ENCODE peak calls at places on chromosomes 4 and X, in ten cellular contexts. I, A, O, Z, L, E, P, K, C and W are unnamed samples.

GRCh38 chrX:64192040-64192439 is 13.5 kb downstream of the AMER1 start:
- DNase-seq in I (no peak), A (no peak), O (no peak), Z (no peak), L (no peak), E (no peak), P (no peak), K (no peak), C (no peak), W (no peak)

GRCh38 chr4:189304179-189304578 is 636.5 kb upstream of the FRG1 start:
- DNase-seq in I (no peak), A (no peak), O (peak; percentile 59), Z (no peak), L (no peak), E (no peak), P (no peak), K (no peak), C (no peak), W (no peak)

GRCh38 chrX:118496763-118497079 is 1.1 kb downstream of the DOCK11 start:
- DNase-seq in I (no peak), A (peak; percentile 21), O (no peak), Z (no peak), L (peak; percentile 27), E (no peak), P (no peak), K (no peak), C (no peak), W (no peak)

GRCh38 chrX:153592966-153593688 is 5.8 kb downstream of the CCNQ start:
- DNase-seq in I (no peak), A (no peak), O (no peak), Z (no peak), L (no peak), E (no peak), P (no peak), K (no peak), C (no peak), W (no peak)

GRCh38 chr4:173499568-173500535 is 30.2 kb downstream of the HAND2 start:
- DNase-seq in I (no peak), A (no peak), O (no peak), Z (no peak), L (no peak), E (no peak), P (no peak), K (peak; percentile 54), C (no peak), W (no peak)

GRCh38 chr4:188408244-188409067 is 269.2 kb downstream of the TRIML1 start:
- DNase-seq in I (no peak), A (no peak), O (peak; percentile 75), Z (no peak), L (peak; percentile 16), E (no peak), P (no peak), K (no peak), C (no peak), W (no peak)

GRCh38 chrX:28651186-28651585 is 63.9 kb downstream of the IL1RAPL1 start:
- DNase-seq in I (no peak), A (no peak), O (no peak), Z (no peak), L (no peak), E (no peak), P (no peak), K (no peak), C (peak; percentile 73), W (no peak)

GRCh38 chr4:139900964-139901376 is 235.4 kb downstream of the MGST2 start:
- DNase-seq in I (no peak), A (no peak), O (peak; percentile 48), Z (no peak), L (peak; percentile 59), E (no peak), P (no peak), K (no peak), C (peak; percentile 40), W (no peak)

GRCh38 chr4:173317003-173317402 is 17.2 kb downstream of the HMGB2 start:
- DNase-seq in I (peak; percentile 28), A (peak; percentile 53), O (no peak), Z (no peak), L (peak; percentile 29), E (no peak), P (no peak), K (peak; percentile 51), C (no peak), W (peak; percentile 29)

GRCh38 chrX:48573690-48574269 is 504 bp upstream of the RBM3 start:
- DNase-seq in I (no peak), A (no peak), O (no peak), Z (peak; percentile 61), L (no peak), E (no peak), P (no peak), K (no peak), C (no peak), W (no peak)

GRCh38 chr4:73698217-73698616 is 42.2 kb upstream of the CXCL8 start:
- DNase-seq in I (no peak), A (peak; percentile 7), O (peak; percentile 58), Z (peak; percentile 95), L (peak; percentile 63), E (no peak), P (no peak), K (no peak), C (peak; percentile 44), W (no peak)

GRCh38 chr4:8303485-8304281 is 34.1 kb downstream of the HTRA3 start:
- DNase-seq in I (peak; percentile 89), A (peak; percentile 41), O (peak; percentile 95), Z (peak; percentile 67), L (peak; percentile 99), E (peak; percentile 55), P (peak; percentile 62), K (no peak), C (peak; percentile 90), W (no peak)

GRCh38 chr4:175238827-175239517 is 320.8 kb downstream of the ADAM29 start:
- DNase-seq in I (peak; percentile 49), A (no peak), O (no peak), Z (no peak), L (no peak), E (no peak), P (no peak), K (no peak), C (peak; percentile 88), W (no peak)

GRCh38 chrX:104482757-104483156 is 83.2 kb upstream of the IL1RAPL2 start:
- DNase-seq in I (no peak), A (no peak), O (no peak), Z (no peak), L (peak; percentile 1), E (no peak), P (no peak), K (no peak), C (peak; percentile 15), W (no peak)

GRCh38 chrX:24839331-24839730 is 145.6 kb downstream of the POLA1 start:
- DNase-seq in I (no peak), A (no peak), O (no peak), Z (no peak), L (no peak), E (no peak), P (no peak), K (no peak), C (no peak), W (no peak)

GRCh38 chr4:102163404-102164140 is 181.7 kb downstream of the SLC39A8 start:
- DNase-seq in I (no peak), A (peak; percentile 2), O (no peak), Z (no peak), L (no peak), E (no peak), P (no peak), K (no peak), C (no peak), W (no peak)

GRCh38 chr4:102157984-102158383 is 187.3 kb downstream of the SLC39A8 start:
- DNase-seq in I (no peak), A (peak; percentile 50), O (no peak), Z (no peak), L (no peak), E (no peak), P (no peak), K (no peak), C (no peak), W (no peak)
- H3K4me2 ChIP-seq in I (no peak overlapping the region), A (no peak overlapping the region), O (no peak overlapping the region), Z (no peak overlapping the region), L (no peak overlapping the region), E (no peak overlapping the region), P (no peak overlapping the region), K (no peak overlapping the region), C (no peak overlapping the region), W (no peak overlapping the region)

GRCh38 chrX:41705042-41705441 is 16.3 kb downstream of the GPR34 start:
- DNase-seq in I (no peak), A (no peak), O (no peak), Z (no peak), L (no peak), E (no peak), P (no peak), K (no peak), C (no peak), W (no peak)
- H3K4me2 ChIP-seq in I (no peak overlapping the region), A (no peak overlapping the region), O (no peak overlapping the region), Z (no peak overlapping the region), L (no peak overlapping the region), E (no peak overlapping the region), P (no peak overlapping the region), K (no peak overlapping the region), C (no peak overlapping the region), W (no peak overlapping the region)

DNA sequence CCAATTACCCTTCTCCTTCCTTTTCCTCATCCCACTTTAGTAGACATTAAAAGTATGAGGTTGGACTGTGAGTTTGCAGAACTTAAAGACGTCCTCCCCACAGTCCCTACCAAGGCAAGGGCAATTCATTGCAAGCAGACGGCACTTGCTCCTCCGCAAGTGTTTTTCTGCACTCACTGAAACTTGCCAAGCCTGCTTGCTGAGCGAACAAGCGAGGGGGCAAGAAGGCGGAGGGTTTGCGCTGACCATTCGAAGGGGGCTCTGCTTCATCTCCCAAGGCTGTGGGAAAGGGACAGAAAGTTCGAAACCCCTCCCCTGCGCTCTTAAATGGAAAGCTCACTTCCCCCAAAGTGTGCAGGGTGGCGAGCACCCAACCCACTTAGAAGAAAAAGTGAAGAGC is 1.5 kb downstream of the MID1 start:
- DNase-seq in I (no peak), A (peak; percentile 31), O (no peak), Z (peak; percentile 48), L (peak; percentile 43), E (no peak), P (no peak), K (no peak), C (peak; percentile 30), W (no peak)
- H3K4me2 ChIP-seq in I (peak overlapping the region; percentile 96), A (peak overlapping the region; percentile 74), O (peak overlapping the region; percentile 95), Z (peak overlapping the region; percentile 86), L (peak overlapping the region; percentile 96), E (peak overlapping the region; percentile 86), P (peak overlapping the region; percentile 84), K (peak overlapping the region; percentile 89), C (peak overlapping the region; percentile 92), W (no peak overlapping the region)

DNA sequence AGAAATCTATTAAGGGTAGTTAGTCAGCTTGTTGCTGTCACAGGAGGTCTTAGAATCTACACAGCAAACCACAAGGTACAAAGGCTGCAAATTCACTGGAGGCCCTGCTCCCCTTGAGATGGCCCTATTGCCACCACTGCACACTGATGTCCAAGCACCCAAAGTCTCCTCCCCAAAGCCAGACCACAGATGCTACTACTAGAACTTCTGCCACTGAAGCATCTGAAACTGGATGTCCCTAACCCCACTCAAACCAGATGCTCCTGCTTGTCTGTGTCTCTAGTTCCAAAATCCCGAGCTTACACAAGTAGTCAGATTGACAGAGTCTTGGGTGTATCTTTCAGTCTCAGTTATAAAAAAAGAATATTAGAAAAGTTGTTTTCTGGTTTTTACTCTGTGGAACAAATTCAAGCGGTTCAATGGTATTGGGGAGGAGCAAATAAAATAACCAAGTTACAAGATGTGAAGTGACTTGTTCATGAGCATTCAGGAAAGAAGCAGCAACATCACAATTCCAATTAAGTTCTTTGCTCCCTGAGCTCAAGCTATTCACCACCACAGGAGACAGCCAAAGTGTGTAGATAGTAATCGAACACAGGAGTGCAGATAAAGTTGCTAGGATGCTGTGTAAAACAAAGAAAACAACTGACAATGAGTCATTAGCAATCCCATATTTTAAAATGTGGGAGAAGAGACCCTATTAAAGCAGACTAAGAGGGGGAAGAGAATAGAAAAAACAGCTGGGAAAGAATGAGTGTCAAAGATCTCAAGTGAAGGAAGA is 352.3 kb downstream of the PDGFC start:
- DNase-seq in I (no peak), A (no peak), O (no peak), Z (no peak), L (no peak), E (no peak), P (no peak), K (no peak), C (no peak), W (no peak)
- H3K4me2 ChIP-seq in I (no peak overlapping the region), A (no peak overlapping the region), O (no peak overlapping the region), Z (no peak overlapping the region), L (no peak overlapping the region), E (no peak overlapping the region), P (no peak overlapping the region), K (no peak overlapping the region), C (no peak overlapping the region), W (no peak overlapping the region)